ENCODE peak calls at places on chromosome 9, in seven cellular contexts. N is NAMALWA; K is BJ; S is NCI-H1092 treated with DMSO at 0.1 percent for 48 hours; T is endodermal cell; C is activated T-helper 1 cell treated with anti-CD3 and anti-CD28 coated beads, Interleukin-12 subunit alpha, Interleukin-12 subunit beta, Interleukin-2, Interleukin-4 antibody, amounts not matched to agents 30 ng/mL and 10 ng/mL and 1 ng/mL, durations not matched to agents 14 hours and 24 hours and 36 hours; X is CD4-positive, CD25-positive, alpha-beta regulatory T cell. G is an unnamed sample.

GRCh38 chr9:96376926-96377874 is 6.3 kb downstream of the SLC35D2 start:
- DNase-seq in N (no peak), K (peak), S (no peak), T (no peak), C (no peak), X (no peak), G (peak)

GRCh38 chr9:127974769-127975261 is 6.0 kb downstream of the EEIG1 start:
- DNase-seq in N (no peak), K (no peak), S (no peak), T (peak), C (no peak), X (no peak), G (peak)

GRCh38 chr9:137305060-137305787 is 3.2 kb upstream of the NRARP start:
- DNase-seq in N (no peak), K (no peak), S (peak), T (peak), C (peak), X (peak), G (peak)

GRCh38 chr9:115591584-115591984 is 473.6 kb upstream of the TNC start:
- DNase-seq in N (peak), K (peak), S (peak), T (peak), C (no peak), X (no peak), G (peak)

GRCh38 chr9:81526587-81526986 is 162.8 kb downstream of the TLE1 start:
- DNase-seq in N (no peak), K (peak), S (no peak), T (no peak), C (no peak), X (no peak), G (no peak)

GRCh38 chr9:76414656-76415055 is 20.4 kb upstream of the RFK start:
- DNase-seq in N (peak), K (no peak), S (no peak), T (no peak), C (no peak), X (no peak), G (no peak)

GRCh38 chr9:127452481-127453092 is 1.3 kb downstream of the LRSAM1 start:
- DNase-seq in N (peak), K (no peak), S (no peak), T (no peak), C (no peak), X (no peak), G (no peak)

GRCh38 chr9:114592356-114592755 is 4.8 kb downstream of the ATP6V1G1 start:
- DNase-seq in N (peak), K (no peak), S (no peak), T (no peak), C (peak), X (peak), G (peak)

GRCh38 chr9:87276851-87277251 is 220.8 kb upstream of the DAPK1 start:
- DNase-seq in N (no peak), K (no peak), S (no peak), T (no peak), C (no peak), X (no peak), G (no peak)

GRCh38 chr9:34343090-34343489 is 13.7 kb downstream of the NUDT2 start:
- DNase-seq in N (no peak), K (no peak), S (no peak), T (no peak), C (no peak), X (no peak), G (no peak)

GRCh38 chr9:86286278-86286677 is 3.9 kb upstream of the ISCA1 start:
- DNase-seq in N (no peak), K (no peak), S (no peak), T (no peak), C (no peak), X (no peak), G (peak)

GRCh38 chr9:14417230-14417629 is 103.3 kb upstream of the NFIB start:
- DNase-seq in N (no peak), K (no peak), S (no peak), T (no peak), C (no peak), X (no peak), G (no peak)

GRCh38 chr9:133715295-133715865 is 22.8 kb downstream of the SARDH start:
- DNase-seq in N (no peak), K (no peak), S (no peak), T (peak), C (no peak), X (no peak), G (no peak)

GRCh38 chr9:76709020-76709419 is 55.2 kb upstream of the PCA3 start:
- DNase-seq in N (no peak), K (no peak), S (no peak), T (no peak), C (no peak), X (no peak), G (no peak)

GRCh38 chr9:110214956-110215355 is 7.0 kb upstream of the C9orf152 start:
- DNase-seq in N (no peak), K (no peak), S (no peak), T (no peak), C (no peak), X (no peak), G (no peak)

GRCh38 chr9:2559212-2560152 is 62.1 kb upstream of the VLDLR start:
- DNase-seq in N (no peak), K (peak), S (no peak), T (no peak), C (no peak), X (no peak), G (peak)

G was measured in mesendoderm.